ENCODE peak calls at places on chromosomes 7 and 10, in seven cellular contexts. H, L, O, Y, G, C and N are unnamed samples.

GRCh38 chr7:79806161-79806734 is 328.4 kb upstream of the GNAI1 start:
- DNase-seq in H (no peak), L (peak), O (no peak), Y (no peak), G (peak), C (no peak), N (peak)

GRCh38 chr7:51606601-51607154 is 290.1 kb upstream of the COBL start:
- DNase-seq in H (no peak), L (peak), O (no peak), Y (no peak), G (no peak), C (no peak), N (peak)

GRCh38 chr7:45890902-45891461 is 2.7 kb downstream of the IGFBP1 start:
- DNase-seq in H (peak), L (peak), O (no peak), Y (peak), G (peak), C (no peak), N (no peak)

GRCh38 chr7:12389089-12389700 is 14.5 kb downstream of the VWDE start:
- DNase-seq in H (peak), L (peak), O (no peak), Y (peak), G (peak), C (no peak), N (peak)

GRCh38 chr10:89978081-89978480 is 276.7 kb downstream of the KIF20B start:
- DNase-seq in H (no peak), L (no peak), O (no peak), Y (no peak), G (no peak), C (no peak), N (no peak)

GRCh38 chr7:50696810-50697582 is 85.7 kb downstream of the GRB10 start:
- DNase-seq in H (no peak), L (peak), O (no peak), Y (no peak), G (peak), C (no peak), N (no peak)

GRCh38 chr7:99839560-99840011 is 11.8 kb downstream of the CYP3A43 start:
- DNase-seq in H (no peak), L (no peak), O (peak), Y (no peak), G (no peak), C (no peak), N (peak)

GRCh38 chr10:48187713-48188541 is 86.6 kb downstream of the FRMPD2 start:
- DNase-seq in H (no peak), L (no peak), O (no peak), Y (no peak), G (peak), C (no peak), N (no peak)

GRCh38 chr7:112192236-112193154 is 13.7 kb downstream of the DOCK4 start:
- DNase-seq in H (no peak), L (no peak), O (no peak), Y (no peak), G (no peak), C (no peak), N (no peak)

GRCh38 chr7:137768371-137768770 is 78.4 kb downstream of the DGKI start:
- DNase-seq in H (no peak), L (no peak), O (no peak), Y (no peak), G (no peak), C (no peak), N (no peak)

GRCh38 chr10:103850572-103850895 is 4.8 kb downstream of the SH3PXD2A start:
- DNase-seq in H (no peak), L (no peak), O (no peak), Y (no peak), G (no peak), C (no peak), N (no peak)

GRCh38 chr10:76086571-76087260 is 655.3 kb downstream of the LRMDA start:
- DNase-seq in H (peak), L (no peak), O (peak), Y (peak), G (peak), C (peak), N (peak)

GRCh38 chr7:69898189-69898588 is 299.9 kb downstream of the AUTS2 start:
- DNase-seq in H (no peak), L (no peak), O (no peak), Y (no peak), G (no peak), C (peak), N (no peak)

GRCh38 chr7:101234636-101235035 is 3.0 kb downstream of the CLDN15 start:
- DNase-seq in H (no peak), L (no peak), O (peak), Y (peak), G (no peak), C (no peak), N (no peak)

GRCh38 chr7:136030867-136031318 is 53.7 kb upstream of the MTPN start:
- DNase-seq in H (no peak), L (no peak), O (no peak), Y (no peak), G (no peak), C (peak), N (no peak)

GRCh38 chr7:17773289-17773626 is 167.0 kb downstream of the SNX13 start:
- DNase-seq in H (no peak), L (no peak), O (no peak), Y (no peak), G (peak), C (no peak), N (no peak)

GRCh38 chr10:22631646-22632278 is 82.6 kb downstream of the PIP4K2A start:
- DNase-seq in H (peak), L (no peak), O (no peak), Y (no peak), G (peak), C (no peak), N (peak)

GRCh38 chr7:93327006-93327633 is 95.0 kb downstream of the VPS50 start:
- DNase-seq in H (no peak), L (peak), O (no peak), Y (no peak), G (no peak), C (no peak), N (no peak)

GRCh38 chr7:80087768-80088170 is 46.9 kb upstream of the GNAI1 start:
- DNase-seq in H (no peak), L (no peak), O (no peak), Y (no peak), G (no peak), C (no peak), N (no peak)

GRCh38 chr7:74417419-74417971 is 36.2 kb upstream of the GTF2IRD1 start:
- DNase-seq in H (peak), L (peak), O (peak), Y (peak), G (peak), C (no peak), N (peak)

GRCh38 chr7:27225005-27225934 is 17.3 kb upstream of the EVX1 start:
- DNase-seq in H (no peak), L (no peak), O (peak), Y (no peak), G (no peak), C (no peak), N (no peak)

GRCh38 chr10:11878776-11879175 is 55.6 kb downstream of the PROSER2 start:
- DNase-seq in H (no peak), L (no peak), O (no peak), Y (no peak), G (no peak), C (no peak), N (no peak)

GRCh38 chr7:47181609-47182264 is 400.2 kb downstream of the TNS3 start:
- DNase-seq in H (no peak), L (no peak), O (no peak), Y (no peak), G (no peak), C (no peak), N (peak)

GRCh38 chr10:128898133-128898915 is 568.7 kb upstream of the MGMT start:
- DNase-seq in H (no peak), L (no peak), O (no peak), Y (no peak), G (no peak), C (no peak), N (no peak)

GRCh38 chr7:69402696-69403095 is 195.6 kb upstream of the AUTS2 start:
- DNase-seq in H (no peak), L (no peak), O (no peak), Y (no peak), G (no peak), C (no peak), N (no peak)

GRCh38 chr7:22220947-22221346 is 136.0 kb downstream of the RAPGEF5 start:
- DNase-seq in H (no peak), L (no peak), O (no peak), Y (no peak), G (no peak), C (no peak), N (no peak)

GRCh38 chr10:19917756-19918478 is 101.7 kb downstream of the PLXDC2 start:
- DNase-seq in H (no peak), L (no peak), O (no peak), Y (no peak), G (no peak), C (no peak), N (peak)

GRCh38 chr7:8932751-8933150 is 499.3 kb downstream of the NXPH1 start:
- DNase-seq in H (no peak), L (no peak), O (no peak), Y (no peak), G (no peak), C (no peak), N (no peak)

GRCh38 chr7:130896898-130897514 is 163.0 kb upstream of the KLF14 start:
- DNase-seq in H (peak), L (peak), O (peak), Y (peak), G (peak), C (no peak), N (peak)

GRCh38 chr10:63628526-63629362 is 107.5 kb downstream of the REEP3 start:
- DNase-seq in H (peak), L (peak), O (no peak), Y (peak), G (peak), C (peak), N (peak)

GRCh38 chr10:49625411-49625810 is 11.6 kb downstream of the CHAT start:
- DNase-seq in H (no peak), L (no peak), O (no peak), Y (no peak), G (no peak), C (no peak), N (no peak)

GRCh38 chr10:103676058-103676785 is 179.2 kb downstream of the SH3PXD2A start:
- DNase-seq in H (no peak), L (no peak), O (no peak), Y (no peak), G (no peak), C (no peak), N (no peak)

GRCh38 chr10:62199584-62199983 is 69.1 kb downstream of the RTKN2 start:
- DNase-seq in H (no peak), L (no peak), O (no peak), Y (no peak), G (peak), C (peak), N (no peak)

GRCh38 chr7:84196007-84196551 is 1.5 kb upstream of the SEMA3A start:
- DNase-seq in H (no peak), L (no peak), O (no peak), Y (no peak), G (no peak), C (no peak), N (peak)

GRCh38 chr7:44100458-44101303 is 3.5 kb upstream of the AEBP1 start:
- DNase-seq in H (no peak), L (no peak), O (no peak), Y (peak), G (no peak), C (no peak), N (no peak)

DNA sequence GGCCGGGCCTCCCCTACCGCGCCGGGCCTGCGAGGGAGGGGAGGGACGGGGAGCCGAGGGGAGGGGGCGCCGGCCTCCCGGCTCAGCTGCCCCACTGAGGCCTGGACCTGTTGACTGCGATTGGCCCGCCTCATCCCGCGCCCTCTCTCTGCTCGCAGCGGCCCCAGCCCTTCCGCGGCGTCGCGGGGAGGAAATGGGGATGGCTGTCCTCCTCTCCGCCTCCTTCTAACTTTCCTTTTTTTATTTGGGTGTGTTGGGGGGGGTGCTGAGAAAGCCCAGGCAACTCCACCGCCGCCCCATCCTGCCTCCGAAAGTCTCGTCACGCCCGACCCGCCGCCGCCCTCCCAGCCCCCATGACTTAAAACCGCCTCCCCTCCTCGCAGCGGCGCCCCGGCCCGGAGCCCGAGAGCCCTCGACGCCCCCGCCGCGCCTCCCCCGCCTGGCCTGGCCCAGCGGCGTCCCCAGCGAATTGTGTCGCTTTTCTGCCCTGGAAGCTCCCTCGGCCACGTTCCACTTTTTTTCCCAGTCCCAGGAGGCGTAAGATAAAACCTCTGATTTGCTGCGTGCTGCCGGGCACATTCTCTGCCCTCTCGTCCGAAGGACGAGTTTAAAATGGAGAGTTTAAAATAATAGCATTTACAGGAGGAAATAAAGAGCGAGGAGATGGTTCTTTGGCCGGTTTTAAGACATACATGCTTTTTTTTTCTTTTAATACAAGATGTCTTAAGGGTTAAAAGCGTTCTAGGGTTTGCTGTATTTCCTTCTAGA is 886 bp upstream of the SKIDA1 start:
- DNase-seq in H (peak), L (no peak), O (peak), Y (peak), G (peak), C (no peak), N (no peak)
- TF ChIP-seq JUND in H (no peak), L (no peak), O (no peak), Y (no peak), G (no peak), C (no peak), N (no peak)

GRCh38 chr7:29463504-29464158 is 100.0 kb upstream of the PRR15 start:
- DNase-seq in H (no peak), L (no peak), O (no peak), Y (no peak), G (no peak), C (no peak), N (no peak)
- TF ChIP-seq JUND in H (no peak), L (peak), O (no peak), Y (no peak), G (no peak), C (no peak), N (no peak)

DNA sequence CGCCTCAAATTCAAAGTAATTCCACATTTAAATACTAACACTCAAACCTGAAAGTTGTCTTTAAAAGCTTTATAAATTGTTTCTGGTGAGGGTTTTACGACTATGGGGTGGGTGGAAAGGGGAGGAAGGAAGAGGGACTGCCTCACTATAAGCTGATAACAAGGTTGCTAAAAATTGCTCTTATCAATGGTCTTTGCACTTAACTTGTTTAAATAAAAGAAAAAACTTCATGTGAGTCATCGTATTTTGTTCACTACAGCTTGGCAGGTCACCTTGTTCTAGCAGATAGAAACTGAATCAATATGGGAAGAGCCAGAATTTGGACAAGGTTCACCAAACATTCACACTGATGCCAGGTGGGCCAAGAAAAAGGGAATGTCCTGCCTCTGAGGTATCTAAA is 129.2 kb downstream of the TES start:
- DNase-seq in H (peak), L (no peak), O (no peak), Y (no peak), G (peak), C (no peak), N (no peak)
- TF ChIP-seq JUND in H (peak), L (peak), O (no peak), Y (peak), G (peak), C (no peak), N (no peak)

GRCh38 chr10:132445516-132446194 is 48.7 kb downstream of the PWWP2B start:
- DNase-seq in H (no peak), L (no peak), O (no peak), Y (no peak), G (no peak), C (no peak), N (no peak)
- TF ChIP-seq JUND in H (no peak), L (no peak), O (no peak), Y (no peak), G (no peak), C (no peak), N (no peak)

GRCh38 chr10:2978111-2978510 is 89.2 kb upstream of the PFKP start:
- DNase-seq in H (peak), L (peak), O (no peak), Y (peak), G (peak), C (peak), N (peak)
- TF ChIP-seq JUND in H (no peak), L (no peak), O (no peak), Y (no peak), G (no peak), C (no peak), N (no peak)

DNA sequence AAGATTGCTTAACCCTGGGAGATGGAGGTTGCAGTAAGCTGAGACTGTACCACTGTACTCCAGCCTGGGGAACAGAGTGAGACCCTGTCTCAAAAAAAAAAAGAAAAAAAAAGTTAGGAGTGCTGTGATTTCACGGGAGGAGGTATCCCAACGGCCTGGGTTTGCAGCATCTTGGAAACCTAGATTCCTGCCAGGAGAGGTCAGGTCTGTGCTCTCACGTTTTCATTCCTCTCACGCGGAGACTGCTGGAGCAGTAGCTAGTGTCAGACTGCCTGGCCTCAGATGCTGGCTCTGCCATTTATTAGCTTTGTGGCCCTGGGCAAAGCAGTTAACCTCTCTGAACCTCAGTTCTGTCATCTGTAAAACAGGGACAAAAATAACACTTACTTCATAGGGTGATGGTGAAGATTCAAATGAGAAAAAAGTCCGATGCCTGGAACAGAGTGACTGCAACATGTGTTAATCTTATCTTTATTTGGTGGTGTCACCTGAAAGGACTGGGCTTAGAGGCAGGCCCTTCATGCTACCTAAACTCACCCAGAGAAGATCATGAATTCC is 94.9 kb downstream of the GAD2 start:
- DNase-seq in H (no peak), L (peak), O (peak), Y (no peak), G (no peak), C (no peak), N (peak)
- TF ChIP-seq JUND in H (no peak), L (no peak), O (no peak), Y (no peak), G (no peak), C (no peak), N (no peak)